ENCODE peak calls at places on chromosomes 11 and 22, in four cellular contexts. M is vagina, R is endothelial cell of umbilical vein, W is sigmoid colon. X is an unnamed sample.
A peak's percentile ranks its signal among the peaks of the same experiment; 100 is the strongest.

GRCh38 chr11:100892886-100893285 is 205.8 kb downstream of the ARHGAP42 start:
- DNase-seq in W (no peak), R (no peak), M (no peak), X (no peak)

GRCh38 chr11:122746050-122746478 is 90.5 kb downstream of the UBASH3B start:
- DNase-seq in R (no peak), M (no peak), W (no peak), X (no peak)

GRCh38 chr22:17734197-17734596 is 40.1 kb downstream of the BID start:
- DNase-seq in M (no peak), W (no peak), R (peak; percentile 30), X (no peak)

GRCh38 chr11:30567148-30567547 is 19.0 kb downstream of the MPPED2 start:
- DNase-seq in R (no peak), W (no peak), M (no peak), X (no peak)

GRCh38 chr11:124865902-124866851 is 945 bp downstream of the ROBO3 start:
- DNase-seq in W (peak; percentile 66), M (no peak), R (peak; percentile 45), X (no peak)

GRCh38 chr11:122213111-122213510 is 97.1 kb upstream of the BLID start:
- DNase-seq in R (no peak), M (no peak), W (no peak), X (no peak)

GRCh38 chr11:118929496-118930151 is 3.9 kb upstream of the BCL9L start:
- DNase-seq in W (peak; percentile 97), M (no peak), R (peak; percentile 80), X (no peak)

GRCh38 chr22:43506487-43506886 is 94.7 kb downstream of the MPPED1 start:
- DNase-seq in M (no peak), R (no peak), W (no peak), X (no peak)

GRCh38 chr22:23376256-23376655 is 195.9 kb downstream of the BCR start:
- DNase-seq in M (no peak), R (peak; percentile 20), W (no peak), X (no peak)

GRCh38 chr11:7603031-7603781 is 70.1 kb downstream of the CYB5R2 start:
- DNase-seq in R (no peak), W (no peak), M (no peak), X (no peak)

GRCh38 chr11:74840486-74840885 is 91.8 kb downstream of the RNF169 start:
- DNase-seq in M (no peak), W (no peak), R (peak; percentile 76), X (no peak)

GRCh38 chr11:55969845-55970244 is at the start of gene OR10AG1:
- DNase-seq in W (no peak), M (no peak), R (no peak), X (no peak)

GRCh38 chr11:131659931-131660330 is 289.5 kb downstream of the NTM start:
- DNase-seq in R (no peak), W (peak; percentile 48), M (no peak), X (no peak)
- H3K4me3 ChIP-seq in R (no peak overlapping the region), W (no peak overlapping the region), M (no peak overlapping the region), X (no peak overlapping the region)

DNA sequence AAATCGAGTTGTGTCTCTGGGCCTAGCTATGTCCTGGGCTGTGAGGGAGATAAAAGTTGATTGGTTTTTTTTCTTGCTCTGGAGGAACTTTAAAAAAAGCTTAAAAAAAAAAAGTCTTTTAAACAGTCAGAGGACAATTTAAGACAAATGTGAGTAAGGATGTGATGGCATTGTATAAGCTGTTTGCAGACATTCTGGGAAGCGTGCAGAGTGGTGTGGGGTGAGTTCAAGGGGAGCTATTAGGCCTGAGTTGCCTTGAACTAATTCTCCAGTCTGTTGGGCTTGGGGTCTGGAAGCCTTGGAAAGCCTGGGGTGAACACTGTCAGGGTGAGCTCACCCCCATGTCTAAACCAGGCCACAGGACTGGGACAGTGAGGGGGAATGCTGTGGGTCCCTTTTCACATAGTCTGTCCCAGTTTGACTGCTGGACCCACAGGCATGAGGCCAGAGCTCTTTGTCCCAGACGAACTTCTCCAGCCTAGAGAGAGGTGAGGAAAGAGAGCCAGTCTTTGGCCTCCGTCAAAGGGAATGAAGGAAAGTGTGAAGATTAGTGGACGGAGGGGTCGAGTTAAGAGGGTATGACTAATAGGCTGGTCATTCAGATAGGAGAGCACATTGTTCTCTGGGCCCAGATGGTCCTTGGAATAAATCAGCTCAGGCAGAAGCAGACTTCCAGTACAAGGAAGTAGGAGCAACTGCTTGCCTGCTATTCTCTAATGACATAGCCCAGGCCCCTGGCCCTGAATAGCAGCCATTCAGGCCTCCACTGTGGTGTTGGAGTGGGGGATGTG is 76.4 kb upstream of the NNMT start:
- DNase-seq in W (no peak), R (peak; percentile 95), M (no peak), X (no peak)
- TF ChIP-seq POLR2AphosphoS5 in W (peak; percentile 62), R (peak; percentile 76), M (no peak), X (no peak)

GRCh38 chr11:66336234-66337102 is at the start of gene RIN1:
- DNase-seq in W (peak; percentile 83), M (no peak), R (peak; percentile 85), X (no peak)

GRCh38 chr11:66335531-66336233 is 552 bp downstream of the RIN1 start:
- DNase-seq in R (peak; percentile 53), W (peak; percentile 71), M (no peak), X (no peak)

GRCh38 chr11:66338276-66339162 is 2.3 kb upstream of the RIN1 start:
- DNase-seq in W (peak; percentile 57), R (no peak), M (no peak), X (no peak)

GRCh38 chr11:66339163-66339675 is 3.0 kb upstream of the RIN1 start:
- DNase-seq in M (no peak), W (peak; percentile 36), R (no peak), X (no peak)

GRCh38 chr11:66337103-66337899 is 1.1 kb upstream of the RIN1 start:
- DNase-seq in R (no peak), M (no peak), W (peak; percentile 64), X (no peak)
- H3K27ac ChIP-seq in R (peak overlapping the region; percentile 91), M (peak overlapping the region; percentile 67), W (no peak overlapping the region), X (no peak overlapping the region)

GRCh38 chr11:17014774-17015638 is 792 bp upstream of the PLEKHA7 start:
- DNase-seq in R (peak; percentile 50), W (peak; percentile 52), M (no peak), X (no peak)

GRCh38 chr11:17012712-17013547 is 1.3 kb downstream of the PLEKHA7 start:
- DNase-seq in W (peak; percentile 74), R (peak; percentile 50), M (no peak), X (no peak)

GRCh38 chr11:17014321-17014773 is at the start of gene PLEKHA7:
- DNase-seq in W (peak; percentile 47), R (no peak), M (no peak), X (no peak)

GRCh38 chr11:17013548-17014320 is 480 bp downstream of the PLEKHA7 start:
- DNase-seq in R (no peak), M (no peak), W (peak; percentile 62), X (no peak)

GRCh38 chr11:17015639-17016125 is 1.5 kb upstream of the PLEKHA7 start:
- DNase-seq in R (no peak), M (no peak), W (no peak), X (no peak)
- H3K4me3 ChIP-seq in R (no peak overlapping the region), M (no peak overlapping the region), W (no peak overlapping the region), X (no peak overlapping the region)

DNA sequence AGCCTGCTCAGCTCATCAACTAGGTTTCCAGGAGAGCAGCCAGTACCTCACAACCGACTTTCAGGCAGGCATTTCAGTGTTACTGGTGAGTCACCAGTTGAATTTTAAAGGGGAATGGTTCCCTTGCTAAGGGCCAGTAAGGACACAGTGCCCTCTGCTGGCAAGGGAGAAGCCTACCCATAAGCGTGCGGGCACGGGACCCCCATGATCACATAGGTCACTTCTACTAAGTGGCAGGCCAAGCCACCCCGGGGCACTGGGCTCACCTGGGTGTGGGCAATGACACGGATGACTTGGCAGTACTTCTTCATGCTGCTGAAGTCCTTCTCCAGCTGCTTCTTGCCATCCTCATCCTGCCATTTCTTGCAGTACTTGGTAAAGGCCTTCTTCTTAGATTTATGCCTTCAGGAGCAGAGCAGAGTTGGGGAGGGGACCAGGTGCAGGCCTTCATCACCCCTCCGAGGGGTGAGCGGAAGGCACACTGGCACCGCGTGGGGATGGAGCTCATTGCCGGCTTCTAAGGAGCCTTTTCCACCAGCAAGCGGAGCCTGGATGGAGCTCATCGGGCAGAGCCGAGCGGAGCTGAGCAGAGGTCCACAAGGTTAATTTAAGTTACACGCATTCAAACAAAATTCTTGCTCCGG is 2.9 kb downstream of the RPL3 start:
- DNase-seq in W (peak; percentile 89), R (peak; percentile 88), M (no peak), X (no peak)
- TF ChIP-seq POLR2AphosphoS5 in W (peak; percentile 64), R (peak; percentile 61), M (peak; percentile 74), X (no peak)

DNA sequence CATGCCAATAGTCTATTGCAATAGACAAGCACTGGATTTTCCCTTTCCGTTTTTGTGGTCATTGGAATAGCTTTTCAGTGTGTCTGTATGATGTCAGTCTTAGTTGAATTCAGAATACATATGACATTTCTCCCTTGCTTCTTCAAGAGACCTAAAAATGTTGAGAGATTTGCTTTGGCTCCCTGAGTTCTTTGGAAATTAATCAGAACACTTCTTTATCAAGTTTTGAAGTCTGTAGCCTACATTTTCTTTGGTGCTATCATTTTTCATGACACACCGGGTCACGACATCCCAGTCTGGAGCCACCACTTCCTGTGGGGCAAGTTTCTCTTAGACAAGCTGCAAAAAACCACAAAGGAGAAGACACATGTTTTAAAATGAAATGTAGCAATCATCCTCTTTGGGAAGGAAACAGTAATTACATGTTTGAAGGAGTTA is 847.1 kb downstream of the OPCML start:
- DNase-seq in R (no peak), M (no peak), W (no peak), X (no peak)
- H3K27ac ChIP-seq in R (no peak overlapping the region), M (no peak overlapping the region), W (no peak overlapping the region), X (no peak overlapping the region)

DNA sequence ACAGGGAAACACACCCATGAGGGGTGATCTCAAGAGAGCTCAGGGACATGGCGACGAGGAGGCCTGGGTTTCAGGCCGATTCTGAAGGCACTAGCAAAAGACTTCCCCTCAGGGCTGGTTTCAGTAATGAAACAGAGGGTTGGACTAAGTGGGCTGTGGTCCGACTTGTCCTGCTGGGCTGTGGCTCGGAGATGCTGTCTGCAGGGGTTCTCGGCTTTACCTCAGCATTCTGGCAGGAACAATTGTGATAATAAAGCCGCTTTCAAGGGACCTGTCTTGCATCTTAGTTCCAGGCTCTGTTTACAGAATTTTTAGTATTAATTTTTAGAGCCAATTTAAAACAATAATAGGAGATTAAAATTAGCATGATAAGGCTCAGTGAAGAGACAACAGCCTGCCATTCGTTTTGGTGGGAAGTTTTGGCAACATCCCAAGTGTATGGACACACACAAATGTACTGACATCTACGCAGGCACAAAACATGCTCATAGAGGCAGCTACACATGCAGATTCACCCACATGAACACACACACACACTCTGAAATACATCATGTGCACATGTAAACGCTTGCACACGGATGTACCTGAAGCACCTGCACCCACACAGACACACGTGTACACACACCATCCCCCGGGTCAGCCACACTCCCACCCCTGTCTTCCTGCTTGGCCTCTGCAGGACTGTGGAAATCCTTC is 2.1 kb upstream of the B3GAT1 start:
- DNase-seq in W (no peak), M (no peak), R (no peak), X (no peak)
- H3K4me3 ChIP-seq in W (no peak overlapping the region), M (no peak overlapping the region), R (no peak overlapping the region), X (no peak overlapping the region)

GRCh38 chr11:97136067-97136466 is 746.3 kb downstream of the JRKL start:
- DNase-seq in R (no peak), M (no peak), W (no peak), X (no peak)
- TF ChIP-seq POLR2AphosphoS5 in R (no peak), M (no peak), W (no peak), X (no peak)